ENCODE peak calls at places on chromosome 19, in seven cellular contexts. F is endothelial cell of umbilical vein, O is left lung, A is choroid plexus epithelial cell, B is fibroblast of pulmonary artery, H is PC-9, N is MM.1S. K is an unnamed sample.

GRCh38 chr19:39845172-39845571 is 1.0 kb downstream of the FBL start:
- DNase-seq in F (no peak), O (no peak), A (no peak), B (no peak), H (no peak), N (no peak), K (no peak)

GRCh38 chr19:3893509-3894179 is 13.2 kb downstream of the ATCAY start:
- DNase-seq in F (no peak), O (no peak), A (no peak), B (no peak), H (no peak), N (no peak), K (no peak)

GRCh38 chr19:38389101-38389925 is 816 bp downstream of the SPRED3 start:
- DNase-seq in F (peak), O (no peak), A (peak), B (peak), H (peak), N (no peak), K (no peak)

GRCh38 chr19:58317481-58318072 is 9.2 kb upstream of the ZSCAN22 start:
- DNase-seq in F (peak), O (no peak), A (peak), B (peak), H (no peak), N (peak), K (no peak)

GRCh38 chr19:38543807-38544568 is 73.8 kb downstream of the MAP4K1 start:
- DNase-seq in F (peak), O (peak), A (peak), B (peak), H (peak), N (peak), K (peak)

GRCh38 chr19:34232566-34233481 is 21.5 kb upstream of the GARRE1 start:
- DNase-seq in F (peak), O (peak), A (peak), B (peak), H (peak), N (no peak), K (peak)

GRCh38 chr19:38142176-38143035 is 81.6 kb downstream of the DPF1 start:
- DNase-seq in F (peak), O (peak), A (peak), B (peak), H (peak), N (no peak), K (no peak)

GRCh38 chr19:39098365-39099269 is 14.4 kb downstream of the ACP7 start:
- DNase-seq in F (no peak), O (no peak), A (no peak), B (no peak), H (no peak), N (no peak), K (no peak)

GRCh38 chr19:49689133-49690072 is at the start of gene ADM5:
- DNase-seq in F (peak), O (no peak), A (no peak), B (no peak), H (no peak), N (no peak), K (no peak)

GRCh38 chr19:48656840-48657474 is 11.0 kb upstream of the CA11 start:
- DNase-seq in F (peak), O (no peak), A (peak), B (peak), H (no peak), N (no peak), K (peak)

GRCh38 chr19:33434886-33435705 is 61.6 kb downstream of the CEBPG start:
- DNase-seq in F (no peak), O (peak), A (peak), B (peak), H (no peak), N (no peak), K (no peak)

GRCh38 chr19:7789447-7789846 is 26.4 kb downstream of the CLEC4M start:
- DNase-seq in F (no peak), O (no peak), A (no peak), B (no peak), H (peak), N (no peak), K (no peak)

DNA sequence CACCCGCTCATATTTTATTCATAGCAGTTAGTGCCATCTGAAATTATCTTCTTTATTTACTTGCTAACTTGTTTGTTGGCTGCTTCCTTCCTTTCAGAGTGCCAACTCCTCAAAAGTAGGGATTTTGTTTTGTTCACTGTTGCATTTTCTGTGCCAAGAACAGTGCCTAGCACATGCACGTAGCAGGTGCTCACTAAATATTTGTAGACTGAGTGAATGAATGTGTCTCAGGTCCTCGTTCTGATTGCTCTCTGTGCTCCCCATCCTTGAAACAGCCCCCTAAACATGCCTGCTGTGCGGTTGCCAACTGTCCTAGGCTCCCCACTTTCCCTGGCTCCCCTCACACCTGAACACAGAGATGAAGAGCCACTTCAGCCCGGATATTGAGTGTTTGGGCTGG is 1.5 kb downstream of the GIPC1 start:
- DNase-seq in F (no peak), O (no peak), A (no peak), B (no peak), H (no peak), N (no peak), K (no peak)
- H3K4me3 ChIP-seq in F (peak), O (peak), A (peak), B (peak), H (peak), N (no peak), K (peak)

DNA sequence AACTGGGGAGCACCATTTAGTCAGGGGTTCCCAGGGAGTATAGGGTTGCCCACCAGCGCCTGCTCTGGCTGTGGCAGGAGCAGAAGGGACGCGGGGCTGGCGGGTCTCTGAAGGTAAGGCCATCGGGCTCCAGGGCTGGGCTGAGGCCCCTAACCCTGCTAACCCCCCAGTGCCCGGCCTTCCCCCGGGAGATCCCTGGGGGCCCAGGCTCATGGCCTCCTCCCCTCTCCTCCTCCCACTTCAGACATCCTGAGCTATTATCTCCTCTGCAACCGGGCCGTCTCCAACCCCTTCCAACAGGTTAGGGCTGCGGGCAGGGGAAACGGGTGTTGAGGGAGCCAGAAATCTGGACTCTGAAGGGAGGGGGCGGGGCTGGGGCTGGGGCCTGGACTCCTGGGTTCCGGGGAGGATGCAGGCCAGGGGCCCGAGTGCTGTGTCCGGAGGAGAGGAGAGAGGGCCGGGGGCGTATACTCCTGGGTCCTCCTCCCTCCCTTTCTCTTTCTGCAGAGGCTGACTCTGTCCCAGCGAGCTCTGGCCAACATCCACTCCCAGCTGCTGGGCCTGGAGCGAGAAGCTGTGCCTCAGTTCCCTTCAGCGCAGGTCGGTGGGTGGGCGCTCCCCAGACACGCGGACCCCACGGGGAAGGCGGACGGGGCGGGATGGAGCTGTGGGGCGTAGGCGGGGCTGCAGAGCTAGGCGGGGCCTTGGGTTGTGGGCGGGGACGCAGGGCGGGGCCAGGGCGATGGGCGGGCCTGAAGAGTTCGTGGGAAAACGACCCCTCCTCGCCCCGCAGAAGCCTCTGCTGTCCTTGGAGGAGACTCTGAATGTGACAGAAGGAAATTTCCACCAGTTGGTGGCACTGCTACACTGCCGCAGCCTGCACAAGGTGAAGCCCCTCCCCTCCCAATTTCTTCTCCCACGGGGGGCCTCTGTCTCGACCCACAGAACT is 15.3 kb downstream of the TTYH1 start:
- DNase-seq in F (peak), O (no peak), A (peak), B (peak), H (peak), N (no peak), K (no peak)
- TF ChIP-seq CTCF in F (no peak), O (no peak), A (peak), B (no peak), H (peak), N (no peak), K (no peak)

GRCh38 chr19:32178841-32179410 is 166.5 kb upstream of the ZNF507 start:
- DNase-seq in F (no peak), O (no peak), A (no peak), B (no peak), H (no peak), N (no peak), K (no peak)

GRCh38 chr19:32174386-32175113 is 170.9 kb upstream of the ZNF507 start:
- DNase-seq in F (no peak), O (no peak), A (no peak), B (no peak), H (no peak), N (no peak), K (no peak)

GRCh38 chr19:32177686-32178085 is 167.7 kb upstream of the ZNF507 start:
- DNase-seq in F (no peak), O (no peak), A (no peak), B (no peak), H (no peak), N (no peak), K (no peak)

GRCh38 chr19:32178401-32178800 is 167.0 kb upstream of the ZNF507 start:
- DNase-seq in F (no peak), O (no peak), A (no peak), B (no peak), H (no peak), N (no peak), K (no peak)

GRCh38 chr19:32176591-32176990 is 168.8 kb upstream of the ZNF507 start:
- DNase-seq in F (no peak), O (no peak), A (no peak), B (no peak), H (no peak), N (no peak), K (no peak)
- H3K4me3 ChIP-seq in F (no peak), O (no peak), A (no peak), B (no peak), H (no peak), N (no peak), K (no peak)

DNA sequence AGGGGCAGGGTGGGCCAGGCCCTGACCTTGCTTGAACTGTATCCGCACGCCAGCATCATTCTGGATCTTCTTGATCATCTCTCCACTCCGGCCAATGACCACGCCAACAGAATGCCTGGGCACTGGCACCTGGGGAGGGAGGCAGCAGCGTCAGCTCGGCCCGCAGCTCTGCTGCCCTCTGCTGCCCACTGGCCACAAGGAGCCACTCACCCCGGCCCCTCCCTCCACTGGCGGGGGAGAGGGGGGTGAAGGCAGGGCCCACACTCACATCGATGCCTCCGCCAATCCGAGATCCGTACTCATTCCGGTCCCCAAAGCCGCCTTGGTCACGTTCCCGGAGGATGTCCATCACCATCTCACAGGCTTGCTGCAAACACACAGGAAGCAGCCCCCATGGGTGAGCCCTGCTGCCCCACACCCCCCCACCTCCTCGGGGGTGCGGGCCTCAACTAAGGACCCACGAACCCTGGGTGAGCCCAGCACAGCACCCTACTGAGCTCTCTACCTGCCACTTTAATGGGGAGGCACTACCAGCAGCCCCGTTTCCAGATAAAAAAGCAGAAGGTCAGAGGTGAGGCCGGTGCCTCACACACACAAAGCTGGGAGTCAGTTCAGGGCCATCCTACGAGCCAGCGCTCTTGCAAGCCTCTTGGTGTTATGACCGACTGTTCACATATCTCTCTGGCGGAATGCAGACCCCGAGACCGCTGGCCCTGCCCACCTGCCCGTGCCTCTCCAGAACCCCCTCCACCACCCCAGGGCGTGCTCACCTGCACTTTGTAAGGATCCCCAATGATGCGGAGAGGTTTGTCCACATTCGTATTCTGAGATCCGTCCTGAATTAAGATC is 6.7 kb downstream of the KHSRP start:
- DNase-seq in F (peak), O (no peak), A (peak), B (peak), H (no peak), N (no peak), K (no peak)
- TF ChIP-seq CTCF in F (peak), O (no peak), A (peak), B (peak), H (no peak), N (peak), K (peak)

GRCh38 chr19:11379857-11380350 is 4.2 kb downstream of the EPOR start:
- DNase-seq in F (no peak), O (no peak), A (no peak), B (no peak), H (no peak), N (no peak), K (no peak)
- H3K4me3 ChIP-seq in F (no peak), O (no peak), A (no peak), B (no peak), H (no peak), N (peak), K (no peak)

GRCh38 chr19:47272448-47273312 is 2.0 kb upstream of the INAFM1 start:
- DNase-seq in F (no peak), O (peak), A (peak), B (peak), H (no peak), N (no peak), K (peak)
- TF ChIP-seq CTCF in F (no peak), O (no peak), A (peak), B (no peak), H (no peak), N (no peak), K (peak)

DNA sequence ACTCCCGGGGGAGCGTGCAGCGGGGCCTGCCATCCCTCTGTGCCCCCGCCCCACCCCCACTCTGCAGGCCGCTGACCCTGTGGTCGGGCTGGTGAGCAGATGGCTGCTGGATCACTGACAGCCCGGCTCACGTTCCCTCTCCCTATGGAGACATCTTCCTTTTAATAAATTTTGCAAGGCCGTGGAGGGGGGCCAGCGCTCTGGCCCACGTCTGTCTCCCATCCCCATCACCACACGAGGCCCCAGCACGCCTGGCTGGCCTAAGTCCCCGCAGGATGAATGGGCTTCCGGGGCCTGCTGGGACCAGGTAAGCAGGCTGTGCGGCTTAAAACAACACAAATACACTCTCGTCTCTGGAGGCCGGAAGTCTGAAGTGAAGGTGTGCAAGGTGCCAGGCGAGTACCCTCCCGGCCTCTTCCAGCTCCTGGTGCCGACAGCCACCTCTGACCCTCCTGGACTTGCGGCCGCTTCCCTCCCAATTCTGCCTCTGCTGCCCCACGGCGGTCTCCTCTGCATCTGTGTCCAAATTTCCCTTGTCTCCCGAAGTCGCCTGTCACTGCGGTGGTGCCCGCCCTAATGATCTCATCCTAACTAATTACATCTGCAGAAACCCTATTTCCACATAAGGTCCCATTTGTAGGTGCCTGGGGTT is 8.3 kb upstream of the PTBP1 start:
- DNase-seq in F (no peak), O (no peak), A (no peak), B (no peak), H (no peak), N (no peak), K (no peak)
- H3K4me3 ChIP-seq in F (peak), O (no peak), A (no peak), B (no peak), H (no peak), N (no peak), K (no peak)

GRCh38 chr19:46573679-46574522 is 27.2 kb upstream of the CALM3 start:
- DNase-seq in F (no peak), O (no peak), A (no peak), B (no peak), H (no peak), N (no peak), K (no peak)

GRCh38 chr19:46580247-46580646 is 20.9 kb upstream of the CALM3 start:
- DNase-seq in F (no peak), O (no peak), A (no peak), B (no peak), H (no peak), N (no peak), K (no peak)

GRCh38 chr19:46574533-46574932 is 26.6 kb upstream of the CALM3 start:
- DNase-seq in F (no peak), O (no peak), A (peak), B (no peak), H (no peak), N (no peak), K (no peak)

GRCh38 chr19:46578450-46578849 is 22.7 kb upstream of the CALM3 start:
- DNase-seq in F (no peak), O (no peak), A (no peak), B (no peak), H (no peak), N (no peak), K (no peak)

GRCh38 chr19:46579286-46579944 is 21.7 kb upstream of the CALM3 start:
- DNase-seq in F (no peak), O (no peak), A (peak), B (no peak), H (no peak), N (no peak), K (no peak)
- TF ChIP-seq CTCF in F (peak), O (no peak), A (peak), B (peak), H (no peak), N (peak), K (peak)

K was measured in AG09309.